ENCODE peak calls at places on chromosomes 12 and 14, in seven cellular contexts. S is thoracic aorta, U is stomach, F is endodermal cell, E is epithelial cell of prostate, L is GM23248, C is neuronal stem cell. W is an unnamed sample.

GRCh38 chr14:52547027-52547426 is 5.3 kb downstream of the TXNDC16 start:
- DNase-seq in C (no peak), F (no peak), L (no peak), U (no peak), S (no peak), E (no peak), W (no peak)

GRCh38 chr14:104224516-104225281 is 86.3 kb downstream of the KIF26A start:
- DNase-seq in L (no peak), C (no peak), F (peak; percentile 87), E (no peak), U (no peak), S (no peak), W (no peak)

GRCh38 chr14:91142214-91142668 is 28.4 kb downstream of the DGLUCY start:
- DNase-seq in C (no peak), L (no peak), S (no peak), F (no peak), E (no peak), U (no peak), W (peak; percentile 73)

GRCh38 chr12:52247622-52248540 is 14.8 kb downstream of the KRT7 start:
- DNase-seq in F (peak; percentile 56), U (no peak), C (no peak), S (no peak), L (no peak), E (no peak), W (no peak)

GRCh38 chr12:2057041-2057792 is 4.4 kb downstream of the CACNA1C start:
- DNase-seq in L (peak; percentile 64), U (peak; percentile 60), E (no peak), C (peak; percentile 85), S (no peak), F (peak; percentile 99), W (peak; percentile 39)

GRCh38 chr12:118748478-118749380 is 232.6 kb upstream of the SRRM4 start:
- DNase-seq in F (no peak), C (no peak), E (no peak), S (no peak), L (no peak), U (no peak), W (no peak)

GRCh38 chr12:52235001-52235760 is 2.1 kb downstream of the KRT7 start:
- DNase-seq in U (no peak), F (no peak), C (no peak), E (no peak), S (no peak), L (peak; percentile 66), W (no peak)

GRCh38 chr12:52832451-52832850 is 1.7 kb downstream of the KRT79 start:
- DNase-seq in E (no peak), S (no peak), L (no peak), F (no peak), U (no peak), C (no peak), W (no peak)

GRCh38 chr12:47190271-47190750 is 110.6 kb upstream of the AMIGO2 start:
- DNase-seq in E (peak; percentile 72), L (peak; percentile 25), S (no peak), F (peak; percentile 68), C (no peak), U (no peak), W (no peak)

GRCh38 chr14:32561520-32561919 is 232.4 kb downstream of the AKAP6 start:
- DNase-seq in U (no peak), F (no peak), C (no peak), S (no peak), L (peak; percentile 92), E (no peak), W (no peak)

GRCh38 chr12:67910360-67911292 is 78.6 kb upstream of the IFNG-AS1 start:
- DNase-seq in C (no peak), U (no peak), L (peak; percentile 95), E (peak; percentile 97), S (no peak), F (no peak), W (no peak)

GRCh38 chr12:27385756-27386155 is 53.1 kb downstream of the BMAL2 start:
- DNase-seq in S (no peak), E (no peak), U (no peak), F (no peak), L (no peak), C (no peak), W (no peak)

GRCh38 chr14:22769369-22769768 is 2.9 kb downstream of the OXA1L start:
- DNase-seq in F (no peak), C (no peak), S (no peak), L (no peak), U (no peak), E (no peak), W (no peak)

GRCh38 chr12:128367961-128368360 is 101.0 kb downstream of the TMEM132C start:
- DNase-seq in F (no peak), U (no peak), S (no peak), C (no peak), L (no peak), E (no peak), W (no peak)

GRCh38 chr12:54463484-54463883 is 9.9 kb downstream of the GTSF1 start:
- DNase-seq in C (no peak), S (no peak), E (no peak), F (no peak), L (no peak), U (no peak), W (no peak)

GRCh38 chr14:70789361-70789760 is 20.0 kb downstream of the MAP3K9 start:
- DNase-seq in U (no peak), C (no peak), S (no peak), L (peak; percentile 53), E (no peak), F (no peak), W (no peak)

GRCh38 chr12:65055874-65056273 is 65.2 kb downstream of the WIF1 start:
- DNase-seq in U (no peak), L (no peak), C (no peak), S (no peak), E (no peak), F (no peak), W (no peak)
- H3K27ac ChIP-seq in U (no peak overlapping the region), L (no peak overlapping the region), C (no peak overlapping the region), S (no peak overlapping the region), E (no peak overlapping the region), F (no peak overlapping the region), W (no peak overlapping the region)

GRCh38 chr12:32139064-32139421 is 32.4 kb downstream of the BICD1 start:
- DNase-seq in C (no peak), E (no peak), L (peak; percentile 77), S (no peak), F (peak; percentile 51), U (no peak), W (peak; percentile 23)

GRCh38 chr12:32131666-32132065 is 25.0 kb downstream of the BICD1 start:
- DNase-seq in U (no peak), E (no peak), C (no peak), L (no peak), S (no peak), F (peak; percentile 36), W (no peak)

GRCh38 chr12:32134144-32134888 is 27.7 kb downstream of the BICD1 start:
- DNase-seq in S (no peak), F (peak; percentile 68), E (no peak), C (no peak), L (peak; percentile 88), U (no peak), W (no peak)

GRCh38 chr12:32136404-32136803 is 29.8 kb downstream of the BICD1 start:
- DNase-seq in S (no peak), E (no peak), F (peak; percentile 46), L (no peak), C (no peak), U (no peak), W (no peak)

GRCh38 chr12:32135967-32136366 is 29.3 kb downstream of the BICD1 start:
- DNase-seq in C (no peak), L (no peak), S (no peak), E (no peak), F (no peak), U (no peak), W (no peak)
- H3K27ac ChIP-seq in C (no peak overlapping the region), L (no peak overlapping the region), S (no peak overlapping the region), E (no peak overlapping the region), F (no peak overlapping the region), U (no peak overlapping the region), W (no peak overlapping the region)

DNA sequence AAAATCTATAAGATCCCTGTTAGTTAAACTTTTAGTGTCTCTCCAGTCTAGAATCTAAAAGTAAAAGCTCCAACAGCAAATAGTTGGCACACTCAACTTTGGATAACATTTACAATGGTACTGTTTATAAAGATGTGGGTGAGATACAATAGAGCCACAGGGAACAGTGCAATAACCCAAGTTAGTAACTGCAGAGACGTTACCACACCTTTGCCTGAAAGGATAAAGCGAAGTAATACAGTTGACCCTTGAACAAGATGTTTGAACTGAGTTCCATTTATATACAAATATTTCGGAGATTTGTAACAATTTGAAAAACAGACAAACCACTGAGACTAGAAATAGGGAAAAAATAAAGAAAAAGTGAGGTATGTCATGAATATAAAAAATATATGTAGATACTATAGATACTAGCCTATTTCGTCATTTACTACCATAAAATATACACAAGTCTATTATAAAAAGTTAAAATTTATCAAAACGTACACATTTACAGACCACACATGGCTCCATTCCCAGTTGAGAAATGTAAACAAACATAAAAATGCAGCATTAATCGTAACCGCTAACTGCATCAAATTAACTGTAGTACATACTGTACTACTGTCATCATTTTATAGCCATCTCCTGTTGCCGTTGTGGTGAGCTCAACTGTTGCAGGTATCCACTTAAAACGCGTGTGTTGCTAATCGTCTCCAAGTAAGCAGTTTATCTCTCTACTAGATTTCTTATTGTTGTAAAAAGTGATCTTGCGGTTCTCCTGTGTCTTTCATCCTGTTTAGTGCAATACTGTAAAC is 56.5 kb upstream of the HIF1A start:
- DNase-seq in L (no peak), E (no peak), F (no peak), S (no peak), U (no peak), C (no peak), W (no peak)
- H3K27ac ChIP-seq in L (no peak overlapping the region), E (no peak overlapping the region), F (no peak overlapping the region), S (no peak overlapping the region), U (no peak overlapping the region), C (no peak overlapping the region), W (no peak overlapping the region)

GRCh38 chr14:67031920-67032774 is 157.1 kb upstream of the GARIN2 start:
- DNase-seq in E (no peak), U (no peak), L (no peak), S (no peak), C (no peak), F (no peak), W (no peak)
- H3K27ac ChIP-seq in E (no peak overlapping the region), U (no peak overlapping the region), L (no peak overlapping the region), S (no peak overlapping the region), C (no peak overlapping the region), F (no peak overlapping the region), W (no peak overlapping the region)

DNA sequence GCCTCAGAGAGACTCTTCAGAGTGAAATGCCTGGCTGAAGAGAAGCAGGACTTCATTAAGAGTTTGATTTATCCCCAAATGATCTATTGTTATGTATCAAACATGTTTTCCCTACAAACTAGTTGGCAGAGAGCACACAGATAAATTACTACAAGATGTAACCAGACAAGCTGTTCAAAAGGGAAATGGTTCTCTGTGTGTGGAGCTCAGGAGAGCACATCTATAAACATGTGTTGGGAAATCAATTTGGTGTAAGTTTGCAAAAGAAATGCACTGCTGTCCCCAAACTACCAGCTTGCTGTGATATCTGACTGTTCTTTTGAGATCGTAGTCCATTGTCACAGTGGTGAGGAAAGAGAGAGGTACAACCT is 159.2 kb downstream of the PAH start:
- DNase-seq in U (no peak), E (no peak), S (no peak), F (no peak), C (no peak), L (no peak), W (no peak)
- H3K27ac ChIP-seq in U (no peak overlapping the region), E (no peak overlapping the region), S (no peak overlapping the region), F (no peak overlapping the region), C (no peak overlapping the region), L (no peak overlapping the region), W (no peak overlapping the region)

GRCh38 chr14:78083837-78084236 is 86.3 kb upstream of the NRXN3 start:
- DNase-seq in S (no peak), C (no peak), F (peak; percentile 8), L (peak; percentile 12), U (no peak), E (no peak), W (no peak)
- H3K27ac ChIP-seq in S (no peak overlapping the region), C (no peak overlapping the region), F (no peak overlapping the region), L (no peak overlapping the region), U (no peak overlapping the region), E (no peak overlapping the region), W (no peak overlapping the region)